ENCODE peak calls at places on chromosomes 7 and 10, in five cellular contexts. J is CD4-positive, alpha-beta memory T cell; G is HCT116; K is astrocyte; W is aorta. I is an unnamed sample.

GRCh38 chr10:111034598-111035310 is 42.1 kb upstream of the ADRA2A start:
- DNase-seq in J (no peak), G (no peak), K (peak; percentile 34), W (no peak), I (no peak)

GRCh38 chr7:134811798-134812197 is 32.4 kb downstream of the CALD1 start:
- DNase-seq in J (no peak), W (no peak), G (no peak), K (peak; percentile 69), I (no peak)

GRCh38 chr7:97018775-97019535 is 5.7 kb downstream of the DLX5 start:
- DNase-seq in G (no peak), K (no peak), J (no peak), W (no peak), I (no peak)

GRCh38 chr10:68423522-68423921 is 16.4 kb upstream of the RUFY2 start:
- DNase-seq in J (peak; percentile 3), W (no peak), G (no peak), K (no peak), I (no peak)

GRCh38 chr7:44045226-44046014 is 918 bp downstream of the DBNL start:
- DNase-seq in K (no peak), J (no peak), W (no peak), G (no peak), I (no peak)

GRCh38 chr7:129343099-129343700 is 91.0 kb upstream of the STRIP2 start:
- DNase-seq in G (peak; percentile 37), K (peak; percentile 19), W (no peak), J (peak; percentile 34), I (no peak)

GRCh38 chr7:11170863-11171568 is 197.3 kb downstream of the PHF14 start:
- DNase-seq in G (no peak), J (no peak), W (no peak), K (no peak), I (no peak)

GRCh38 chr10:73641272-73642060 is at the start of gene MYOZ1:
- DNase-seq in K (no peak), G (no peak), W (no peak), J (no peak), I (no peak)

GRCh38 chr7:27606270-27607209 is 56.1 kb downstream of the HIBADH start:
- DNase-seq in G (no peak), J (no peak), K (peak; percentile 85), W (no peak), I (peak; percentile 81)

GRCh38 chr10:125006921-125007391 is 65.0 kb downstream of the ZRANB1 start:
- DNase-seq in J (no peak), G (no peak), K (no peak), W (peak; percentile 35), I (no peak)

GRCh38 chr10:31099664-31100063 is 68.0 kb upstream of the ZNF438 start:
- DNase-seq in G (peak; percentile 81), K (peak; percentile 57), J (no peak), W (no peak), I (no peak)

GRCh38 chr7:130270947-130271790 is 4.5 kb downstream of the CPA2 start:
- DNase-seq in W (no peak), J (no peak), G (no peak), K (no peak), I (no peak)

GRCh38 chr7:41054960-41055700 is 647.8 kb downstream of the INHBA start:
- DNase-seq in K (no peak), G (no peak), W (no peak), J (no peak), I (peak; percentile 53)

GRCh38 chr10:90856964-90857634 is 740 bp downstream of the HTR7 start:
- DNase-seq in J (no peak), W (peak; percentile 54), K (no peak), G (no peak), I (peak; percentile 52)

GRCh38 chr7:47581442-47581820 is 480 bp downstream of the TNS3 start:
- DNase-seq in W (no peak), K (no peak), G (no peak), J (no peak), I (peak; percentile 77)

GRCh38 chr10:110434477-110435096 is 63.1 kb upstream of the DUSP5 start:
- DNase-seq in J (no peak), K (no peak), G (no peak), W (no peak), I (peak; percentile 26)

GRCh38 chr10:26556756-26557640 is 118.9 kb downstream of the APBB1IP start:
- DNase-seq in G (peak; percentile 50), J (peak; percentile 43), K (peak; percentile 39), W (no peak), I (no peak)

DNA sequence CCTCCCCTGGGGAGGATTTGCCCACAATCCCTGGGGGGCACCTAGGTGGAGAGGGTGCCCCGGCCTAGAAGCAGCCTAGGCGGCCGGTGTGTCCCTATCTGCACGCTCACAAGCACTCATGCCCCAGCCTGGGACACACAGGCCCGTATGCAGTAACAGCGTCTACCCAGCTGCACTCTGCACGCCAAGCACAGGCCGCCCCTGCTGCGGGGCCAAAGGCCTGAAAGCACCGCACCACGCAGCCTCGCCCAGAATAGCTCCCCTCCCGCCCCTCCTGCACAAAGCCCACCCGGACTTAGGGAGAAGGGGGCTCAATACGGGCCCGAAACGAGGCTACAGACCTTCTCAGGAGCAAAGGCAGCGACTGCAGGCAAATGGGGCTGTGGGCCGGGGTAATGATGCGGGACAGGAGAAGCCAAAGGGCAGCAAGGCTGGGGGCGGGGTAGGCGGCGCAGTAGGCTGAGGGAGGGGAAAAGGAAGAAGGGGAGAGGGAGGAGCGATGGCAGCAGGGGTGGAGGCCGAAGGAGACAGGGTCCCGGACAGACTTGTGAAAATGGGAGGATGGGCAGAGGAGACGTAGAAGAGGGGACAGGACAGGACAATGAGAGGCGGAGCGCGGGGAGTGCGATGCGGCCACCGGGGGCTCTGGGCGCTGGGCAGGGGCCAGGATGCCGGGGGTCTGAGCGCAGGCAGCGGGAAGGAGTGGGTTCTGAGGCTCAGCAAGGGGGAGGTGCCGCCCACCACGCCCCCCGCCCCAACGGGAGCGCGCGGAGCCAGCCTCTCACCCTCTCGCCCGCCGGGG is 544 bp downstream of the GPRIN2 start:
- DNase-seq in K (no peak), W (peak; percentile 53), J (no peak), G (no peak), I (peak; percentile 58)
- H3K4me3 ChIP-seq in K (peak overlapping the region; percentile 31), W (peak overlapping the region; percentile 37), J (no peak overlapping the region), G (peak overlapping the region; percentile 49), I (no peak overlapping the region)

GRCh38 chr10:133028158-133028557 is 59.6 kb upstream of the ADGRA1 start:
- DNase-seq in G (no peak), W (no peak), J (no peak), K (no peak), I (no peak)
- H3K27me3 ChIP-seq in G (no peaks in the 10 kb centered on the region), W (no peaks in the 10 kb centered on the region), J (no peaks in the 10 kb centered on the region), K (peaks cover 2% of the 10 kb centered on the region), I (no peaks in the 10 kb centered on the region)

GRCh38 chr10:88062385-88062784 is 199.0 kb downstream of the PTEN start:
- DNase-seq in J (no peak), W (no peak), G (no peak), K (no peak), I (no peak)
- H3K4me3 ChIP-seq in J (no peak overlapping the region), W (no peak overlapping the region), G (no peak overlapping the region), K (no peak overlapping the region), I (no peak overlapping the region)

DNA sequence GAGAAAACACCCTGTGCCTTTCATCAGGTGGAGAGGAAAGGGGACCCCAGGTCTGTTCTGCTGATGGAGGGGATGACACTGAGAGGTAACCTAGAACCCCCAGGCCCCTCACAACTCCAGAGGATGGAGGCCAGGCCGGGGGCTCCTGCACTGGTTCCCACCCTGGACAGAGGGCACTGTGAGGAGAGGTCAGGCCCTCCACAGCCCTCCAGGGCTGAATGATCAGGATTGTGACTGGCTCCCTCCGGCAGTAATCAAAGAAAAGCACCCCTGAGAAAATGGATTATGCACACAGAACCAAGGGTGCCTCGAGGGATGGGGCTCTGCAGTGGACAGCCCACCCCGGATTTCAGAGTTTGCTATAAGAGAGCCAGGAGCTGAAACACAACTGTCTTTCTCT is 502.8 kb downstream of the TCERG1L start:
- DNase-seq in K (no peak), J (no peak), W (no peak), G (no peak), I (no peak)
- H3K27me3 ChIP-seq in K (no peaks in the 10 kb centered on the region), J (no peaks in the 10 kb centered on the region), W (no peaks in the 10 kb centered on the region), G (no peaks in the 10 kb centered on the region), I (no peaks in the 10 kb centered on the region)

GRCh38 chr10:28279878-28280277 is 23.0 kb downstream of the MPP7 start:
- DNase-seq in J (no peak), G (no peak), W (no peak), K (no peak), I (no peak)

GRCh38 chr10:28282341-28282740 is 20.5 kb downstream of the MPP7 start:
- DNase-seq in W (no peak), J (no peak), G (no peak), K (no peak), I (no peak)

GRCh38 chr10:28283251-28283650 is 19.6 kb downstream of the MPP7 start:
- DNase-seq in J (no peak), W (no peak), K (no peak), G (no peak), I (no peak)

GRCh38 chr10:28280652-28281051 is 22.2 kb downstream of the MPP7 start:
- DNase-seq in G (no peak), W (peak; percentile 66), K (peak; percentile 82), J (no peak), I (no peak)

DNA sequence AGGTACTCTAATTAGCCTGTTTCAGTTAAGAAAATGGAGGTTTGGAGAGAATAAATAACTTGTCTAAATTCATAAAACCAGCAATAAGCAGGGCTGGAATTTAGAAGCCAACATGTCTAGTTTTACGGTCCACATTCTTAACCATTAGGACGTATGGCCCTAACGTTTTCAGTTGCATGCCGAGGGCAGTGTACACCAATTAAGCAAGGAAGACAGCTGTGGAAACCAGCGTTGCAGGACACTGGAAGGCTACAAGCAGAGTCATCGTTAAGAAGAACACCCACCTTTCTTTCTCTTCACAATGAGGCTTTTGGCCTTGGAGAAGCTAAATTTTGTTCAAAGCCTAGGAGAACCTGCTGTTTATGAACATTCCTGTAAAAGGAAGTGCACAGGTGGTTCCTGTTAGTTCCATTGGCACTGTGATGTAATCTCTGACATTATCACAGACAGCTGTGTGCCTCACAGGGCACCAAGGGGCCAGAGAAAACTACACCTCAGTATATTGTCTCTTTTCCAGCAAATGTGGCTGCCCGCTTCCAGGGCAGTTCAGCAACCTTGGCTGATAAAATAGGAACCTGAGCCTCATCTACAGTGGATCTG is 21.0 kb downstream of the MPP7 start:
- DNase-seq in K (no peak), W (no peak), J (no peak), G (no peak), I (no peak)
- H3K4me3 ChIP-seq in K (no peak overlapping the region), W (no peak overlapping the region), J (no peak overlapping the region), G (no peak overlapping the region), I (no peak overlapping the region)

GRCh38 chr7:20793258-20793657 is 6.6 kb upstream of the SP8 start:
- DNase-seq in J (no peak), K (no peak), W (no peak), G (no peak), I (no peak)
- H3K27me3 ChIP-seq in J (peaks cover 76% of the 10 kb centered on the region), K (peaks cover 87% of the 10 kb centered on the region), W (no peaks in the 10 kb centered on the region), G (peaks cover 12% of the 10 kb centered on the region), I (peaks cover 84% of the 10 kb centered on the region)

DNA sequence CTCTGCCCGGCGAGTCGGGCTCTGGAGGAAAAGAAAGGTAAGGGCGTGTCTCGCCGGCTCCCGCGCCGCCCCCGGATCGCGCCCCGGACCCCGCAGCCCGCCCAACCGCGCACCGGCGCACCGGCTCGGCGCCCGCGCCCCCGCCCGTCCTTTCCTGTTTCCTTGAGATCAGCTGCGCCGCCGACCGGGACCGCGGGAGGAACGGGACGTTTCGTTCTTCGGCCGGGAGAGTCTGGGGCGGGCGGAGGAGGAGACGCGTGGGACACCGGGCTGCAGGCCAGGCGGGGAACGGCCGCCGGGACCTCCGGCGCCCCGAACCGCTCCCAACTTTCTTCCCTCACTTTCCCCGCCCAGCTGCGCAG is 493 bp downstream of the EGFR start:
- DNase-seq in G (no peak), W (peak; percentile 69), J (no peak), K (no peak), I (peak; percentile 67)
- H3K4me3 ChIP-seq in G (peak overlapping the region; percentile 76), W (peak overlapping the region; percentile 84), J (no peak overlapping the region), K (peak overlapping the region; percentile 69), I (peak overlapping the region; percentile 79)

GRCh38 chr10:47332946-47333345 is 10.7 kb downstream of the GDF2 start:
- DNase-seq in W (no peak), G (no peak), K (no peak), J (no peak), I (no peak)
- H3K27me3 ChIP-seq in W (no peaks in the 10 kb centered on the region), G (peaks cover 9% of the 10 kb centered on the region), K (peaks cover 16% of the 10 kb centered on the region), J (no peaks in the 10 kb centered on the region), I (no peaks in the 10 kb centered on the region)

I was measured in right lobe of liver.